ENCODE peak calls at places on chromosome 6, in eight cellular contexts. H, K, V, I, U, P, G and Z are unnamed samples.

GRCh38 chr6:4316867-4317400 is 181.6 kb upstream of the ECI2 start:
- DNase-seq in H (peak; percentile 56), K (peak; percentile 70), V (peak; percentile 94), I (peak; percentile 91), U (peak; percentile 60), P (peak; percentile 97), G (no peak), Z (peak; percentile 12)

GRCh38 chr6:8940356-8940755 is 505.0 kb upstream of the SLC35B3 start:
- DNase-seq in H (no peak), K (no peak), V (no peak), I (no peak), U (no peak), P (no peak), G (no peak), Z (peak; percentile 15)

GRCh38 chr6:47379328-47379727 is 69.6 kb upstream of the TNFRSF21 start:
- DNase-seq in H (no peak), K (no peak), V (peak; percentile 68), I (peak; percentile 54), U (no peak), P (no peak), G (no peak), Z (no peak)

GRCh38 chr6:36908758-36909157 is 23.0 kb downstream of the C6orf89 start:
- DNase-seq in H (no peak), K (no peak), V (no peak), I (no peak), U (no peak), P (no peak), G (no peak), Z (no peak)

GRCh38 chr6:43945778-43946100 is 175.7 kb downstream of the VEGFA start:
- DNase-seq in H (no peak), K (no peak), V (no peak), I (no peak), U (no peak), P (no peak), G (no peak), Z (no peak)

GRCh38 chr6:29071831-29072723 is 15.0 kb downstream of the OR2B3 start:
- DNase-seq in H (no peak), K (peak; percentile 1), V (peak; percentile 28), I (peak; percentile 20), U (peak; percentile 82), P (peak; percentile 2), G (peak; percentile 53), Z (peak; percentile 17)

GRCh38 chr6:7882505-7883257 is 27.9 kb downstream of the TXNDC5 start:
- DNase-seq in H (no peak), K (no peak), V (no peak), I (no peak), U (no peak), P (no peak), G (no peak), Z (no peak)

GRCh38 chr6:15905488-15906392 is 223.1 kb upstream of the MYLIP start:
- DNase-seq in H (no peak), K (no peak), V (no peak), I (peak; percentile 46), U (no peak), P (no peak), G (peak; percentile 18), Z (no peak)

GRCh38 chr6:97399208-97399607 is 116.2 kb upstream of the MMS22L start:
- DNase-seq in H (no peak), K (no peak), V (no peak), I (no peak), U (no peak), P (no peak), G (no peak), Z (no peak)

GRCh38 chr6:125747589-125748533 is 1.6 kb upstream of the HEY2 start:
- DNase-seq in H (peak; percentile 59), K (no peak), V (no peak), I (no peak), U (peak; percentile 77), P (no peak), G (peak; percentile 72), Z (no peak)

GRCh38 chr6:125745281-125746018 is 4.0 kb upstream of the HEY2 start:
- DNase-seq in H (no peak), K (no peak), V (no peak), I (no peak), U (peak; percentile 61), P (no peak), G (peak; percentile 57), Z (no peak)

GRCh38 chr6:125746731-125747588 is 2.5 kb upstream of the HEY2 start:
- DNase-seq in H (peak; percentile 51), K (peak; percentile 79), V (peak; percentile 35), I (peak; percentile 63), U (peak; percentile 97), P (no peak), G (peak; percentile 85), Z (peak; percentile 25)

GRCh38 chr6:125743604-125744003 is 5.8 kb upstream of the HEY2 start:
- DNase-seq in H (no peak), K (no peak), V (no peak), I (no peak), U (no peak), P (no peak), G (no peak), Z (no peak)

GRCh38 chr6:125746019-125746414 is 3.4 kb upstream of the HEY2 start:
- DNase-seq in H (no peak), K (no peak), V (no peak), I (no peak), U (peak; percentile 16), P (no peak), G (no peak), Z (no peak)
- H3K4me3 ChIP-seq in H (peak overlapping the region; percentile 74), K (no peak overlapping the region), V (no peak overlapping the region), I (no peak overlapping the region), U (no peak overlapping the region), P (no peak overlapping the region), G (peak overlapping the region; percentile 84), Z (no peak overlapping the region)

GRCh38 chr6:52359403-52359802 is 2.5 kb upstream of the PAQR8 start:
- DNase-seq in H (no peak), K (no peak), V (no peak), I (no peak), U (no peak), P (no peak), G (no peak), Z (no peak)

GRCh38 chr6:52361347-52361944 is 505 bp upstream of the PAQR8 start:
- DNase-seq in H (peak; percentile 49), K (peak; percentile 8), V (peak; percentile 54), I (no peak), U (peak; percentile 7), P (no peak), G (no peak), Z (no peak)

GRCh38 chr6:52361945-52362442 is at the start of gene PAQR8:
- DNase-seq in H (peak; percentile 86), K (peak; percentile 52), V (peak; percentile 36), I (peak; percentile 61), U (peak; percentile 37), P (no peak), G (peak; percentile 81), Z (peak; percentile 95)

GRCh38 chr6:52360028-52360427 is 1.9 kb upstream of the PAQR8 start:
- DNase-seq in H (no peak), K (no peak), V (no peak), I (no peak), U (no peak), P (no peak), G (peak; percentile 62), Z (no peak)

DNA sequence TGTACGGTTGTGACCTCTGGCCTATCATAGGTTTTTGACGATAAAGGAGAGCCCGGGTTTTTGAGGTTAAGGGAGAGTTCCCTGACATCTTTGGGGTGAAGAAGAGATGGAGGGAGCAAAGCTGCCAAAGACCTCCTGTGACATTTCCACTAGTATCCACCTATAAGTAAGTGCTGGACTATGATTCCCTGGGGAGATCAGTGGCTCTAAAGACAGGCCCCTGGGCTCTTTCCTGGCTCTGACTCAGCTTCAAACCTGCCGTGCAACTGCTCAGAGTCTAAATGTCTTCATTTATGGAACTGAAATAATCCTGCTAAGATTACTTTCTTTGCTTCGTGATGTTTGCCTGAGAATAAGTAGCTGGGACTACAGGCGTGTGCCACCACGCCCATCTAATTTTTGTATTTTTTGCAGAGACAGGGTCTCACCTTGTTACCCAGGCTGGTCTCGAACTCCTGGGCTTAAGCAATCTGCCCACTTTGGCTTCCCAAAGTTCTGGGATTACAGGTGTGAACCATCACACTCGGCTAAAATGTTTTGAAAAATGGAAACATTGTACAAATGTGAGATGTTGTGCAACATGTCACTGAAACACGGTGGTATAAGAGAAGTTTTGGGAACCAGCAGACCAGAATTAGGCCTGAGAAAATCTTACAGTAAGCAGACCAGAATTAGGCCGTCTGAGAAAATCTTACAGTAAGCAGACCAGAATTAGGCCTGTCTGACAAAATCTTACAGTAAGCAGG is 1.2 kb upstream of the PAQR8 start:
- DNase-seq in H (no peak), K (no peak), V (no peak), I (no peak), U (no peak), P (no peak), G (peak; percentile 14), Z (no peak)
- H3K4me3 ChIP-seq in H (no peak overlapping the region), K (no peak overlapping the region), V (no peak overlapping the region), I (no peak overlapping the region), U (no peak overlapping the region), P (no peak overlapping the region), G (no peak overlapping the region), Z (no peak overlapping the region)

GRCh38 chr6:113969888-113970807 is 800 bp downstream of the HDAC2 start:
- DNase-seq in H (peak; percentile 77), K (peak; percentile 51), V (peak; percentile 29), I (peak; percentile 35), U (peak; percentile 80), P (no peak), G (peak; percentile 64), Z (peak; percentile 60)

GRCh38 chr6:113968472-113968871 is 2.5 kb downstream of the HDAC2 start:
- DNase-seq in H (no peak), K (no peak), V (no peak), I (no peak), U (no peak), P (no peak), G (no peak), Z (no peak)

GRCh38 chr6:113967777-113968176 is 3.2 kb downstream of the HDAC2 start:
- DNase-seq in H (no peak), K (no peak), V (no peak), I (no peak), U (no peak), P (no peak), G (no peak), Z (no peak)

GRCh38 chr6:113970808-113971676 is at the start of gene HDAC2:
- DNase-seq in H (peak; percentile 91), K (peak; percentile 84), V (peak; percentile 77), I (peak; percentile 83), U (peak; percentile 90), P (peak; percentile 59), G (peak; percentile 89), Z (peak; percentile 89)

DNA sequence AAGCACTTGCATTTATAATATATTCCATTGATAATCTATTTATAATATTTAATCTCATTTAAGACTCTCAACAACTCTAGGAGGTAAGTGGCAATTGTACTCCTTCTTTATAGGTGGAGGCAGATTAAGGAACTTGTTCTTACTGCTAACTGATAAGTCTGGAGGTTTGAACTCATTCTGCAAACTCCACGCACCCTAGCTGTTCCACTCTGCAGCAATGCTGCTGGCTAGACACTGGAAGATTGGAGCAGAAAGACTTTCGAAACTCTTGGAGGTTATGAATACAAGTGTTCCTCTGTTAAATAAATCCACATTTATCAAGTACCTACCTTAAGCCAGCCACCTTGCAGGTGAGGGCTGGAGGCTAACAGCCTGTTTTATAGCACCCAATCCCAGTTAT is 838 bp upstream of the HDAC2 start:
- DNase-seq in H (no peak), K (peak; percentile 17), V (peak; percentile 18), I (peak; percentile 28), U (no peak), P (no peak), G (peak; percentile 4), Z (no peak)
- H3K4me3 ChIP-seq in H (peak overlapping the region; percentile 97), K (peak overlapping the region; percentile 94), V (peak overlapping the region; percentile 95), I (peak overlapping the region; percentile 92), U (no peak overlapping the region), P (peak overlapping the region; percentile 96), G (peak overlapping the region; percentile 96), Z (peak overlapping the region; percentile 94)

GRCh38 chr6:110811187-110811586 is 4.1 kb downstream of the CDK19 start:
- DNase-seq in H (no peak), K (no peak), V (no peak), I (no peak), U (no peak), P (no peak), G (no peak), Z (no peak)
- H3K4me3 ChIP-seq in H (no peak overlapping the region), K (no peak overlapping the region), V (no peak overlapping the region), I (no peak overlapping the region), U (no peak overlapping the region), P (no peak overlapping the region), G (no peak overlapping the region), Z (no peak overlapping the region)